ENCODE peak calls at places on chromosomes 13 and 19, in nine cellular contexts. One of them, this sample, is unnamed.

GRCh38 chr13:52707375-52707774 is 32.2 kb downstream of the CNMD start:
- DNase-seq in tibial nerve: no peak
- DNase-seq in IMR-90: no peak
- DNase-seq in transverse colon: no peak
- DNase-seq in uterus: no peak
- DNase-seq in breast epithelium: no peak
- DNase-seq in Peyer's patch: no peak
- DNase-seq in heart left ventricle: no peak
- DNase-seq in H1: no peak
- DNase-seq in this sample: no peak

GRCh38 chr13:36571444-36571843 is 102.4 kb upstream of the SERTM1 start:
- DNase-seq in transverse colon: no peak
- DNase-seq in Peyer's patch: no peak
- DNase-seq in uterus: no peak
- DNase-seq in tibial nerve: no peak
- DNase-seq in IMR-90: no peak
- DNase-seq in breast epithelium: no peak
- DNase-seq in heart left ventricle: no peak
- DNase-seq in H1: no peak
- DNase-seq in this sample: no peak

GRCh38 chr19:15337202-15337601 is 4.9 kb upstream of the BRD4 start:
- DNase-seq in IMR-90: peak; percentile 80
- DNase-seq in Peyer's patch: no peak
- DNase-seq in heart left ventricle: no peak
- DNase-seq in breast epithelium: no peak
- DNase-seq in uterus: no peak
- DNase-seq in H1: no peak
- DNase-seq in transverse colon: no peak
- DNase-seq in tibial nerve: no peak
- DNase-seq in this sample: no peak

GRCh38 chr19:8320564-8321066 is 560 bp downstream of the NDUFA7 start:
- DNase-seq in uterus: no peak
- DNase-seq in heart left ventricle: no peak
- DNase-seq in Peyer's patch: peak; percentile 60
- DNase-seq in H1: no peak
- DNase-seq in tibial nerve: no peak
- DNase-seq in breast epithelium: no peak
- DNase-seq in IMR-90: no peak
- DNase-seq in transverse colon: no peak
- DNase-seq in this sample: no peak

GRCh38 chr13:76637651-76638111 is 248.5 kb downstream of the KCTD12 start:
- DNase-seq in H1: no peak
- DNase-seq in breast epithelium: no peak
- DNase-seq in heart left ventricle: no peak
- DNase-seq in uterus: no peak
- DNase-seq in tibial nerve: no peak
- DNase-seq in transverse colon: no peak
- DNase-seq in Peyer's patch: no peak
- DNase-seq in IMR-90: peak; percentile 1
- DNase-seq in this sample: no peak

GRCh38 chr13:49240017-49240416 is 7.7 kb upstream of the CDADC1 start:
- DNase-seq in tibial nerve: no peak
- DNase-seq in uterus: no peak
- DNase-seq in Peyer's patch: no peak
- DNase-seq in transverse colon: no peak
- DNase-seq in IMR-90: peak; percentile 46
- DNase-seq in heart left ventricle: no peak
- DNase-seq in breast epithelium: no peak
- DNase-seq in H1: no peak
- DNase-seq in this sample: no peak

GRCh38 chr13:107434347-107434746 is 781.0 kb downstream of the LIG4 start:
- DNase-seq in Peyer's patch: no peak
- DNase-seq in IMR-90: peak; percentile 49
- DNase-seq in uterus: no peak
- DNase-seq in heart left ventricle: no peak
- DNase-seq in transverse colon: no peak
- DNase-seq in H1: no peak
- DNase-seq in breast epithelium: no peak
- DNase-seq in tibial nerve: no peak
- DNase-seq in this sample: no peak

GRCh38 chr19:10076535-10076934 is 9.6 kb upstream of the SHFL start:
- DNase-seq in uterus: no peak
- DNase-seq in tibial nerve: no peak
- DNase-seq in H1: no peak
- DNase-seq in breast epithelium: no peak
- DNase-seq in heart left ventricle: no peak
- DNase-seq in Peyer's patch: no peak
- DNase-seq in transverse colon: no peak
- DNase-seq in IMR-90: no peak
- DNase-seq in this sample: no peak

GRCh38 chr19:308471-309205 is 17.4 kb upstream of the PLPP2 start:
- DNase-seq in IMR-90: no peak
- DNase-seq in Peyer's patch: no peak
- DNase-seq in H1: no peak
- DNase-seq in uterus: no peak
- DNase-seq in transverse colon: no peak
- DNase-seq in tibial nerve: no peak
- DNase-seq in heart left ventricle: no peak
- DNase-seq in breast epithelium: no peak
- DNase-seq in this sample: no peak

GRCh38 chr19:309206-309565 is 18.0 kb upstream of the PLPP2 start:
- DNase-seq in breast epithelium: no peak
- DNase-seq in IMR-90: no peak
- DNase-seq in tibial nerve: no peak
- DNase-seq in H1: no peak
- DNase-seq in uterus: no peak
- DNase-seq in Peyer's patch: no peak
- DNase-seq in transverse colon: no peak
- DNase-seq in heart left ventricle: no peak
- DNase-seq in this sample: no peak

GRCh38 chr19:311813-312261 is 20.6 kb upstream of the PLPP2 start:
- DNase-seq in breast epithelium: no peak
- DNase-seq in H1: no peak
- DNase-seq in Peyer's patch: no peak
- DNase-seq in transverse colon: no peak
- DNase-seq in heart left ventricle: peak; percentile 69
- DNase-seq in tibial nerve: no peak
- DNase-seq in uterus: no peak
- DNase-seq in IMR-90: no peak
- DNase-seq in this sample: no peak

GRCh38 chr19:310141-310651 is 19.0 kb upstream of the PLPP2 start:
- DNase-seq in transverse colon: no peak
- DNase-seq in breast epithelium: no peak
- DNase-seq in H1: no peak
- DNase-seq in heart left ventricle: no peak
- DNase-seq in uterus: no peak
- DNase-seq in tibial nerve: no peak
- DNase-seq in Peyer's patch: peak; percentile 88
- DNase-seq in IMR-90: no peak
- DNase-seq in this sample: no peak

DNA sequence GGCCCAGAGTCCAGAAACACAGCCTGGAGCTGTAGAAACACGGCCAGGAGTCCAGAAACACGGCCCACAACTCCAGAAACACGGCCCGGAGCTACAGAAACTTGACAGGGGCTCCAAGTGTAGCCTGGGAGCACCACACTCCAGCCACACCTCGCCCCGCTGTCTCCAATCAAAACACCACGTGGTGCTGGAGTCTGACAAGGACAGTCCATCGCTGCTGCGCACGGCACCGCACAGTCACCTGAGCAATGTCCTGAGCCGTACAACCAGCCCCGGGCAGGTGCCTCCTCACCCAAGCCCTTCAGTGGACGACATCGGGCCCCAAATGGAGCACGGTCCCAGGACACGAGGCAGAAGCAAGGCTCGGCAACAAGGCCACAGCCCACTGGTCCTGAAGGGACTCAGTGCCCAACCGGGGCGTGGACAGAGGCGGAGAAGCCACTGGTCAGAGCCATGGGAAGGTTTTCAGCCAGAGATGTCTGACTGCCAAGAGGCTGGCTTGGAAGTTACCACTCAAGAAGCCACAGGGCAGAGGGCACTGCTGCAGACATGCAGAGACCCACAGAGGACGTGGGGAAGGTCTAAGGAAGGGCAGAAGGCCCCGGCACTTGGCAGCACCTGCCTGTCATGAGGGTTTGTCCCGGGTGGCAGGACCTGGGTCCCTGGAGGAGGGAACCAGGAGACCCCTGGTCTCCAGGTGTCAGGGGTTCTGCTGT is 19.7 kb upstream of the PLPP2 start:
- DNase-seq in breast epithelium: no peak
- DNase-seq in heart left ventricle: peak; percentile 48
- DNase-seq in uterus: no peak
- DNase-seq in Peyer's patch: no peak
- DNase-seq in H1: no peak
- DNase-seq in transverse colon: no peak
- DNase-seq in IMR-90: no peak
- DNase-seq in tibial nerve: no peak
- DNase-seq in this sample: no peak
- TF ChIP-seq POLR2A in breast epithelium: no peak
- TF ChIP-seq POLR2A in heart left ventricle: no peak
- TF ChIP-seq POLR2A in uterus: no peak
- TF ChIP-seq POLR2A in Peyer's patch: no peak
- TF ChIP-seq POLR2A in H1: no peak
- TF ChIP-seq POLR2A in transverse colon: no peak
- TF ChIP-seq POLR2A in IMR-90: no peak
- TF ChIP-seq POLR2A in tibial nerve: no peak
- TF ChIP-seq POLR2A in this sample: no peak

GRCh38 chr19:42362342-42362741 is 27.8 kb downstream of the CNFN start:
- DNase-seq in breast epithelium: no peak
- DNase-seq in IMR-90: no peak
- DNase-seq in heart left ventricle: peak; percentile 46
- DNase-seq in Peyer's patch: no peak
- DNase-seq in transverse colon: no peak
- DNase-seq in H1: no peak
- DNase-seq in uterus: no peak
- DNase-seq in tibial nerve: no peak
- DNase-seq in this sample: no peak
- H3K27me3 ChIP-seq in breast epithelium: no peaks in the 10 kb centered on the region
- H3K27me3 ChIP-seq in IMR-90: no peaks in the 10 kb centered on the region
- H3K27me3 ChIP-seq in heart left ventricle: no peaks in the 10 kb centered on the region
- H3K27me3 ChIP-seq in Peyer's patch: no peaks in the 10 kb centered on the region
- H3K27me3 ChIP-seq in transverse colon: no peaks in the 10 kb centered on the region
- H3K27me3 ChIP-seq in H1: no peaks in the 10 kb centered on the region
- H3K27me3 ChIP-seq in uterus: no peaks in the 10 kb centered on the region
- H3K27me3 ChIP-seq in tibial nerve: no peaks in the 10 kb centered on the region
- H3K27me3 ChIP-seq in this sample: no peaks in the 10 kb centered on the region

GRCh38 chr13:27081893-27082292 is 89.7 kb downstream of the USP12 start:
- DNase-seq in IMR-90: no peak
- DNase-seq in Peyer's patch: no peak
- DNase-seq in heart left ventricle: no peak
- DNase-seq in tibial nerve: no peak
- DNase-seq in breast epithelium: no peak
- DNase-seq in uterus: no peak
- DNase-seq in transverse colon: no peak
- DNase-seq in H1: no peak
- DNase-seq in this sample: no peak

GRCh38 chr13:27080018-27080948 is 91.3 kb downstream of the USP12 start:
- DNase-seq in IMR-90: no peak
- DNase-seq in breast epithelium: no peak
- DNase-seq in transverse colon: peak; percentile 9
- DNase-seq in tibial nerve: no peak
- DNase-seq in uterus: no peak
- DNase-seq in heart left ventricle: no peak
- DNase-seq in Peyer's patch: no peak
- DNase-seq in H1: no peak
- DNase-seq in this sample: no peak

GRCh38 chr13:27079421-27079958 is 92.1 kb downstream of the USP12 start:
- DNase-seq in breast epithelium: no peak
- DNase-seq in Peyer's patch: no peak
- DNase-seq in uterus: no peak
- DNase-seq in tibial nerve: no peak
- DNase-seq in transverse colon: no peak
- DNase-seq in IMR-90: peak; percentile 67
- DNase-seq in H1: no peak
- DNase-seq in heart left ventricle: no peak
- DNase-seq in this sample: no peak

GRCh38 chr13:27082325-27082724 is 89.3 kb downstream of the USP12 start:
- DNase-seq in uterus: no peak
- DNase-seq in breast epithelium: no peak
- DNase-seq in heart left ventricle: no peak
- DNase-seq in Peyer's patch: no peak
- DNase-seq in transverse colon: no peak
- DNase-seq in tibial nerve: no peak
- DNase-seq in H1: no peak
- DNase-seq in IMR-90: no peak
- DNase-seq in this sample: no peak

GRCh38 chr13:27076411-27076810 is 95.2 kb downstream of the USP12 start:
- DNase-seq in Peyer's patch: no peak
- DNase-seq in heart left ventricle: no peak
- DNase-seq in breast epithelium: no peak
- DNase-seq in IMR-90: peak; percentile 41
- DNase-seq in transverse colon: no peak
- DNase-seq in tibial nerve: no peak
- DNase-seq in H1: no peak
- DNase-seq in uterus: no peak
- DNase-seq in this sample: no peak
- TF ChIP-seq CTCF in Peyer's patch: no peak
- TF ChIP-seq CTCF in heart left ventricle: no peak
- TF ChIP-seq CTCF in breast epithelium: no peak
- TF ChIP-seq CTCF in IMR-90: no peak
- TF ChIP-seq CTCF in transverse colon: no peak
- TF ChIP-seq CTCF in tibial nerve: no peak
- TF ChIP-seq CTCF in H1: no peak
- TF ChIP-seq CTCF in uterus: no peak
- TF ChIP-seq CTCF in this sample: no peak

GRCh38 chr19:19385900-19386339 is 19.6 kb upstream of the GATAD2A start:
- DNase-seq in H1: peak; percentile 74
- DNase-seq in heart left ventricle: no peak
- DNase-seq in tibial nerve: no peak
- DNase-seq in transverse colon: no peak
- DNase-seq in IMR-90: no peak
- DNase-seq in breast epithelium: no peak
- DNase-seq in uterus: no peak
- DNase-seq in Peyer's patch: no peak
- DNase-seq in this sample: peak; percentile 73

GRCh38 chr19:19387108-19387507 is 18.4 kb upstream of the GATAD2A start:
- DNase-seq in breast epithelium: no peak
- DNase-seq in tibial nerve: no peak
- DNase-seq in heart left ventricle: no peak
- DNase-seq in IMR-90: no peak
- DNase-seq in transverse colon: no peak
- DNase-seq in uterus: no peak
- DNase-seq in Peyer's patch: no peak
- DNase-seq in H1: no peak
- DNase-seq in this sample: no peak

GRCh38 chr19:19384486-19384885 is 21.0 kb upstream of the GATAD2A start:
- DNase-seq in transverse colon: no peak
- DNase-seq in H1: no peak
- DNase-seq in uterus: no peak
- DNase-seq in heart left ventricle: no peak
- DNase-seq in Peyer's patch: no peak
- DNase-seq in breast epithelium: no peak
- DNase-seq in tibial nerve: no peak
- DNase-seq in IMR-90: no peak
- DNase-seq in this sample: no peak

GRCh38 chr19:19386373-19386869 is 19.1 kb upstream of the GATAD2A start:
- DNase-seq in transverse colon: peak; percentile 28
- DNase-seq in H1: peak; percentile 55
- DNase-seq in uterus: no peak
- DNase-seq in IMR-90: no peak
- DNase-seq in tibial nerve: no peak
- DNase-seq in Peyer's patch: no peak
- DNase-seq in heart left ventricle: no peak
- DNase-seq in breast epithelium: no peak
- DNase-seq in this sample: no peak

DNA sequence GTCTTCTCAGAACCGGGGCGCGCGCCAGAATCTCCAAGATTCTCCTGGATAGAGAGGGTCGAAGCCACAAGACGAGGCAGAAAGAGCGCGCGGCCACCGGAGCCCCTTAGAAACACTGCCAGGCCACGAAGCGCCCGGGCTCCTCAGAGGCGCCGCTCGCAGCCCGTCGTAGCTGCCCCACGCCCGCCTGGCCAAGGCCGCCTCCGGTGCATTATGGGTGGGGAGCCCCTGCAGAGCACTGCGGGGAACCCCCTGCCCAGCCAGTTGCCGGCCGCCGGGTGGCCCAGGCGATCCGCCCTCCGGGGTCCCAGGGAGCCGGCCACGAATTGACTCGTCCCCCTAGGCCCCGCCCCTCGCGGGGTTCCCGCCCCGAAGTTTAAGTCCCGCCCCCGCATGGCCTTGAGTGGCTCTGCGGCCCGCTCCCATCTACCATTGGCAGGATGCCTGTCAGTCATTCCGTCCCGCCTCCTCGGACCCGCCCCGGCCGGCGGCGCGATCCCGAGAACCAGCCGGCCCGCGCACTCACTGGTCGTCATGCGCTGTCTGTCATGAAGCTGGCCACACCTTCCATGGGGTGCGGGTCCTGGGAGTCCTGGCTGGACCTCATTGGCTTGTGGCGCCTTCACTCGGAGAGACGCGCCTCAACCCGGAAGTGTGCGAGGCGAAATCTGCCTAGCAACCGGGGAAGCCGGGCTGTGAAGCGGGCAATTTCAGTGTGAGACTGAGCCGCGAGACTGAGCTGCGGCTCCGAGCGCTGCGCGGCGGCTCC is 20.2 kb upstream of the GATAD2A start:
- DNase-seq in IMR-90: peak; percentile 100
- DNase-seq in tibial nerve: peak; percentile 99
- DNase-seq in heart left ventricle: peak; percentile 100
- DNase-seq in transverse colon: peak; percentile 100
- DNase-seq in breast epithelium: peak; percentile 100
- DNase-seq in uterus: peak; percentile 100
- DNase-seq in Peyer's patch: peak; percentile 100
- DNase-seq in H1: peak; percentile 99
- DNase-seq in this sample: peak; percentile 100
- TF ChIP-seq POLR2A in IMR-90: peak; percentile 74
- TF ChIP-seq POLR2A in tibial nerve: peak; percentile 59
- TF ChIP-seq POLR2A in heart left ventricle: peak; percentile 80
- TF ChIP-seq POLR2A in transverse colon: peak; percentile 80
- TF ChIP-seq POLR2A in breast epithelium: peak; percentile 48
- TF ChIP-seq POLR2A in uterus: peak; percentile 72
- TF ChIP-seq POLR2A in Peyer's patch: peak; percentile 51
- TF ChIP-seq POLR2A in H1: peak; percentile 87
- TF ChIP-seq POLR2A in this sample: peak; percentile 54

This sample was measured in right lobe of liver.